ENCODE peak calls at places on chromosomes 3 and 15, in ten cellular contexts. J, X, U, V, K, Q, I, P, C and Y are unnamed samples.

GRCh38 chr3:111465081-111465670 is 76.8 kb upstream of the CD96 start:
- DNase-seq in J (no peak), X (no peak), U (no peak), V (no peak), K (no peak), Q (no peak), I (no peak), P (no peak), C (no peak), Y (no peak)

GRCh38 chr3:105402287-105402801 is 35.6 kb downstream of the ALCAM start:
- DNase-seq in J (peak; percentile 33), X (no peak), U (no peak), V (no peak), K (peak; percentile 15), Q (no peak), I (no peak), P (no peak), C (no peak), Y (peak; percentile 97)

GRCh38 chr15:40010681-40011080 is 28.3 kb downstream of the SRP14 start:
- DNase-seq in J (no peak), X (no peak), U (peak; percentile 62), V (no peak), K (peak; percentile 91), Q (no peak), I (no peak), P (no peak), C (no peak), Y (peak; percentile 42)

GRCh38 chr3:120450914-120451669 is at the start of gene FSTL1:
- DNase-seq in J (peak; percentile 91), X (peak; percentile 74), U (peak; percentile 82), V (peak; percentile 86), K (peak; percentile 66), Q (no peak), I (no peak), P (no peak), C (peak; percentile 74), Y (no peak)

GRCh38 chr3:177554900-177555759 is 357.8 kb upstream of the TBL1XR1 start:
- DNase-seq in J (no peak), X (no peak), U (peak; percentile 83), V (no peak), K (peak; percentile 87), Q (no peak), I (no peak), P (no peak), C (no peak), Y (peak; percentile 83)

GRCh38 chr3:12994357-12994606 is 78.9 kb downstream of the IQSEC1 start:
- DNase-seq in J (peak; percentile 83), X (peak; percentile 58), U (no peak), V (no peak), K (no peak), Q (peak; percentile 58), I (no peak), P (no peak), C (peak; percentile 76), Y (no peak)

GRCh38 chr3:37082317-37082716 is 89.0 kb downstream of the MLH1 start:
- DNase-seq in J (no peak), X (no peak), U (no peak), V (no peak), K (no peak), Q (no peak), I (no peak), P (no peak), C (no peak), Y (no peak)

GRCh38 chr3:172388412-172389078 is 59.7 kb downstream of the GHSR start:
- DNase-seq in J (no peak), X (no peak), U (no peak), V (no peak), K (no peak), Q (no peak), I (no peak), P (peak; percentile 54), C (no peak), Y (no peak)

GRCh38 chr15:64809649-64810498 is 15.6 kb downstream of the PIF1 start:
- DNase-seq in J (peak; percentile 93), X (peak; percentile 90), U (peak; percentile 77), V (peak; percentile 90), K (peak; percentile 70), Q (peak; percentile 84), I (no peak), P (peak; percentile 63), C (peak; percentile 85), Y (peak; percentile 71)

GRCh38 chr15:27086146-27086545 is 115.2 kb downstream of the GABRG3 start:
- DNase-seq in J (no peak), X (no peak), U (no peak), V (peak; percentile 38), K (no peak), Q (no peak), I (no peak), P (no peak), C (no peak), Y (no peak)

GRCh38 chr15:88904808-88905327 is 8.3 kb downstream of the MFGE8 start:
- DNase-seq in J (peak; percentile 83), X (peak; percentile 81), U (peak; percentile 82), V (peak; percentile 84), K (peak; percentile 80), Q (peak; percentile 85), I (peak; percentile 19), P (peak; percentile 67), C (peak; percentile 86), Y (peak; percentile 78)

GRCh38 chr3:12139111-12139511 is 19.6 kb downstream of the TIMP4 start:
- DNase-seq in J (no peak), X (peak; percentile 66), U (peak; percentile 87), V (peak; percentile 59), K (peak; percentile 82), Q (no peak), I (no peak), P (no peak), C (no peak), Y (peak; percentile 47)

GRCh38 chr3:114380233-114380645 is 86.4 kb downstream of the TIGIT start:
- DNase-seq in J (peak; percentile 87), X (peak; percentile 63), U (peak; percentile 91), V (peak; percentile 22), K (peak; percentile 88), Q (peak; percentile 29), I (no peak), P (peak; percentile 74), C (peak; percentile 72), Y (peak; percentile 43)

GRCh38 chr3:108554233-108554632 is 35.0 kb downstream of the CIP2A start:
- DNase-seq in J (no peak), X (no peak), U (no peak), V (no peak), K (no peak), Q (no peak), I (no peak), P (no peak), C (no peak), Y (no peak)

GRCh38 chr3:125191256-125191655 is 21.3 kb downstream of the SLC12A8 start:
- DNase-seq in J (no peak), X (no peak), U (peak; percentile 18), V (no peak), K (peak; percentile 32), Q (no peak), I (no peak), P (no peak), C (no peak), Y (no peak)

GRCh38 chr3:150275946-150276345 is 132.2 kb upstream of the TSC22D2 start:
- DNase-seq in J (no peak), X (no peak), U (peak; percentile 42), V (no peak), K (no peak), Q (no peak), I (no peak), P (no peak), C (no peak), Y (no peak)
- TF ChIP-seq CTCF in J (no peak), X (no peak), U (no peak), V (no peak), K (no peak), Q (no peak), I (no peak), P (no peak), C (no peak), Y (no peak)

GRCh38 chr3:14170569-14171159 is 7.7 kb downstream of the XPC start:
- DNase-seq in J (no peak), X (no peak), U (peak; percentile 10), V (no peak), K (peak; percentile 67), Q (no peak), I (no peak), P (no peak), C (no peak), Y (peak; percentile 58)

GRCh38 chr3:14172480-14172879 is 5.9 kb downstream of the XPC start:
- DNase-seq in J (no peak), X (no peak), U (no peak), V (no peak), K (no peak), Q (no peak), I (no peak), P (no peak), C (no peak), Y (no peak)

GRCh38 chr3:14175383-14176037 is 2.9 kb downstream of the XPC start:
- DNase-seq in J (no peak), X (no peak), U (no peak), V (no peak), K (peak; percentile 29), Q (no peak), I (no peak), P (no peak), C (no peak), Y (no peak)

GRCh38 chr3:14177580-14178246 is 688 bp downstream of the XPC start:
- DNase-seq in J (no peak), X (no peak), U (no peak), V (no peak), K (peak; percentile 42), Q (no peak), I (no peak), P (no peak), C (no peak), Y (no peak)

GRCh38 chr3:14174483-14174882 is 3.9 kb downstream of the XPC start:
- DNase-seq in J (no peak), X (no peak), U (peak; percentile 18), V (no peak), K (peak; percentile 27), Q (no peak), I (no peak), P (no peak), C (no peak), Y (no peak)
- H3K4me3 ChIP-seq in J (no peak overlapping the region), X (no peak overlapping the region), U (no peak overlapping the region), V (no peak overlapping the region), K (no peak overlapping the region), Q (no peak overlapping the region), I (no peak overlapping the region), P (no peak overlapping the region), C (no peak overlapping the region), Y (no peak overlapping the region)

DNA sequence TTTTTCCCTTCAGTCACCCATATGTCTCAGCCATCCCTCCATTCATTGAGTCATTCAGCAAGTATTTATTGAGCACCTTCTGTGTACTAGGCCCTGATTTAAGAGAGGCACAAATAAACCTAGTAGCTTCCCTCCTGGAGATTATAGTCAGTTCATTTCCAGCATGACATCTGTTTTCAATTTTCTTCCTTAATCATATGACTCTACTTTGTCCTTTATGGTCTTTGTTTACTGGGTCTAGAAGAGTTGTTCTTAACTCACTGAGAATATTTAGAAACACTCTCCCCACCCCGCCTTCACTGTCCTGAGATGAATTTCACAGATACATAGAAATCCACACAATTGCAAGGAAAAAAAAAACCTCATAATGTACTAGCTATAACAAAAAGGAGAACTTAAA is 44.8 kb upstream of the ADAMTS9 start:
- DNase-seq in J (no peak), X (no peak), U (peak; percentile 31), V (no peak), K (peak; percentile 60), Q (no peak), I (no peak), P (no peak), C (no peak), Y (no peak)
- TF ChIP-seq CTCF in J (no peak), X (no peak), U (no peak), V (no peak), K (no peak), Q (no peak), I (no peak), P (no peak), C (no peak), Y (no peak)

GRCh38 chr3:156489462-156489911 is 65.4 kb downstream of the SSR3 start:
- DNase-seq in J (no peak), X (no peak), U (peak; percentile 52), V (no peak), K (peak; percentile 79), Q (no peak), I (no peak), P (no peak), C (no peak), Y (no peak)
- H3K4me3 ChIP-seq in J (no peak overlapping the region), X (no peak overlapping the region), U (no peak overlapping the region), V (no peak overlapping the region), K (no peak overlapping the region), Q (no peak overlapping the region), I (no peak overlapping the region), P (no peak overlapping the region), C (no peak overlapping the region), Y (no peak overlapping the region)